ENCODE peak calls at places on chromosomes 13 and 19, in four cellular contexts. H is GM23338, N is suprapubic skin, K is breast epithelium. L is an unnamed sample.

GRCh38 chr19:10820173-10820572 is 15.8 kb downstream of the TMED1 start:
- DNase-seq in H (peak; percentile 43), N (no peak), K (no peak), L (no peak)

GRCh38 chr19:40398417-40399056 is 8.6 kb upstream of the HIPK4 start:
- DNase-seq in H (peak; percentile 97), N (no peak), K (peak; percentile 76), L (peak; percentile 46)

GRCh38 chr13:59979589-59979988 is 184.1 kb downstream of the DIAPH3 start:
- DNase-seq in H (no peak), N (no peak), K (no peak), L (no peak)

GRCh38 chr19:3161453-3161852 is 17.1 kb upstream of the S1PR4 start:
- DNase-seq in H (no peak), N (no peak), K (no peak), L (no peak)

GRCh38 chr13:63337921-63338320 is 1922.3 kb upstream of the PCDH20 start:
- DNase-seq in H (no peak), N (no peak), K (no peak), L (no peak)

GRCh38 chr13:20487927-20488326 is 37.7 kb downstream of the CRYL1 start:
- DNase-seq in H (no peak), N (no peak), K (no peak), L (no peak)

GRCh38 chr13:31282741-31283455 is 83.1 kb downstream of the B3GLCT start:
- DNase-seq in H (no peak), N (no peak), K (no peak), L (no peak)

GRCh38 chr19:47663911-47664771 is 49.1 kb upstream of the EHD2 start:
- DNase-seq in H (no peak), N (peak; percentile 91), K (peak; percentile 66), L (peak; percentile 69)

GRCh38 chr13:72255908-72256307 is 388.9 kb upstream of the DACH1 start:
- DNase-seq in H (peak; percentile 82), N (no peak), K (no peak), L (peak; percentile 42)

GRCh38 chr13:25064396-25064795 is 31.5 kb upstream of the PABPC3 start:
- DNase-seq in H (no peak), N (no peak), K (no peak), L (no peak)

GRCh38 chr13:106573279-106573831 is 5.4 kb upstream of the ARGLU1 start:
- DNase-seq in H (no peak), N (no peak), K (no peak), L (no peak)

GRCh38 chr19:49890349-49891311 is 6.1 kb downstream of the IL4I1 start:
- DNase-seq in H (peak; percentile 80), N (no peak), K (no peak), L (peak; percentile 67)

GRCh38 chr13:53015971-53016370 is 12.6 kb upstream of the OLFM4 start:
- DNase-seq in H (no peak), N (no peak), K (no peak), L (no peak)

GRCh38 chr13:104477256-104477655 is 1411.0 kb upstream of the SLC10A2 start:
- DNase-seq in H (no peak), N (no peak), K (no peak), L (no peak)

GRCh38 chr13:96130818-96131217 is 40.9 kb downstream of the HS6ST3 start:
- DNase-seq in H (peak; percentile 30), N (no peak), K (no peak), L (no peak)

GRCh38 chr13:33642374-33643065 is 175.4 kb upstream of the RFC3 start:
- DNase-seq in H (no peak), N (no peak), K (no peak), L (peak; percentile 43)

GRCh38 chr13:83229574-83230300 is 652.5 kb downstream of the SLITRK1 start:
- DNase-seq in H (no peak), N (no peak), K (no peak), L (no peak)

GRCh38 chr19:42052241-42052863 is 17.7 kb downstream of the GRIK5 start:
- DNase-seq in H (no peak), N (no peak), K (no peak), L (no peak)

GRCh38 chr19:51098366-51099069 is 9.7 kb downstream of the CTU1 start:
- DNase-seq in H (peak; percentile 88), N (no peak), K (no peak), L (peak; percentile 20)

GRCh38 chr19:8054169-8054568 is 1.6 kb downstream of the CCL25 start:
- DNase-seq in H (no peak), N (no peak), K (no peak), L (no peak)

GRCh38 chr19:48896191-48896720 is 2.3 kb downstream of the TULP2 start:
- DNase-seq in H (peak; percentile 93), N (peak; percentile 89), K (no peak), L (peak; percentile 43)

GRCh38 chr19:18291590-18292459 is 10.4 kb upstream of the JUND start:
- DNase-seq in H (peak; percentile 86), N (peak; percentile 92), K (peak; percentile 80), L (peak; percentile 90)

GRCh38 chr13:60745343-60745742 is 348.3 kb downstream of the TDRD3 start:
- DNase-seq in H (no peak), N (no peak), K (no peak), L (no peak)

GRCh38 chr13:32669030-32669646 is 82.9 kb downstream of the PDS5B start:
- DNase-seq in H (peak; percentile 84), N (no peak), K (no peak), L (no peak)

GRCh38 chr13:69633044-69633443 is 474.6 kb upstream of the ATXN8OS start:
- DNase-seq in H (no peak), N (no peak), K (no peak), L (no peak)

GRCh38 chr13:65292488-65292901 is 1937.6 kb downstream of the PCDH9 start:
- DNase-seq in H (peak; percentile 13), N (no peak), K (no peak), L (no peak)

GRCh38 chr13:110418944-110419343 is 111.9 kb downstream of the COL4A2 start:
- DNase-seq in H (no peak), N (no peak), K (no peak), L (no peak)

GRCh38 chr13:110416131-110416584 is 109.1 kb downstream of the COL4A2 start:
- DNase-seq in H (no peak), N (no peak), K (no peak), L (no peak)

GRCh38 chr13:110419391-110419791 is 112.3 kb downstream of the COL4A2 start:
- DNase-seq in H (no peak), N (no peak), K (no peak), L (no peak)

GRCh38 chr13:110415669-110416068 is 108.6 kb downstream of the COL4A2 start:
- DNase-seq in H (peak; percentile 58), N (no peak), K (no peak), L (no peak)

DNA sequence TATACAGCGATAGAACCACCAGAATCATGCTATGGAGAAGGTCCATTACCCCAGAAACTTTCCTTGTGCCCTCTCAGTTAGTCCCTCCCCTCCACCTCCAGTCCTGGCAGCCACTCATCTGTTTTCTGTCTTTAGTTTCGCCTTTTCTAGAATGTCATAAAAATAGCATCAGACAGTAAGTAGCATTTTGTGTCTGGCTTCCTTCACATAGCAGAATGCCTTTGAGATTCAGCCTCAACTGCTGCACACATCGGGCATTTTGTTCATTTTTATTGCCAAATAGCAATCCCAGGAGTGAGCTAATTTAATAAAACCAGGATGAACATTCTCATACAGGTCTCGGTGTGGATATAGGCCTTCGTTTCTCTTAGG is 110.4 kb downstream of the COL4A2 start:
- DNase-seq in H (no peak), N (no peak), K (no peak), L (no peak)
- TF ChIP-seq POLR2AphosphoS5 in H (no peak), N (no peak), K (no peak), L (peak; percentile 51)

GRCh38 chr19:27635401-27635800 is 1577.5 kb downstream of the UQCRFS1 start:
- DNase-seq in H (no peak), N (no peak), K (no peak), L (no peak)
- H3K27ac ChIP-seq in H (no peak overlapping the region), N (no peak overlapping the region), K (no peak overlapping the region), L (no peak overlapping the region)

DNA sequence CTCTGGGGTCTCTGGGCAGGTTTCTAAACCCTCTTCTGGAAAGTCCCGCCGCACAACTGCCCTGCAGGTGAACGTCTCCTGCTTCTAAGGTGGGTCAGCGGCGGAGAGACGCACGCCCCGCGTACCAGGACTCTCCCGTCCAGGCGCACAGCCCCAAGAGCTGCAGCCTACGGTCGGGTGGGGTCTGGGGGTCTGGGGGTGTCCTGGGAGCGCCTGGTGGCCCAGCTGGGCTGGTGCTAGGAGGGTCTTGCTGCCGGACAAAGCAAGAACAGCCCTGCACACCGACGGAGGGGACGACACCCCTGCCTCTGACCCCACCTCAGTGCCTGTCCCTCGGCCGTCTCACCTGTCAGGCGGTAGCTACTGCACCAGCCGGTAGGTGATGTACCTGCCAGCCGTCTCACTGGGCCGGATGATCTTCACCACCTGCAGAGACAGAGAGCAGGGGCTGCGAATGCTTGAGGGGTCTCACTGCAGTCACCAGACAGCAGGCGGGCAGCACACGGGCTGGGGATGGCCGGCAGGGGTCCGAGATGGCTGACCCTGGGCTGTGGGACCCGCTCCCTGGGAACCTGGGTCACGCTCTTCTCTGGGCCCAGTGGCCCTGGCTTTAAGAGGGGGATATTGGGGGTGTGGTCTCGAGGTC is 5.9 kb downstream of the POLR2E start:
- DNase-seq in H (no peak), N (no peak), K (no peak), L (no peak)
- TF ChIP-seq POLR2AphosphoS5 in H (no peak), N (no peak), K (no peak), L (no peak)

DNA sequence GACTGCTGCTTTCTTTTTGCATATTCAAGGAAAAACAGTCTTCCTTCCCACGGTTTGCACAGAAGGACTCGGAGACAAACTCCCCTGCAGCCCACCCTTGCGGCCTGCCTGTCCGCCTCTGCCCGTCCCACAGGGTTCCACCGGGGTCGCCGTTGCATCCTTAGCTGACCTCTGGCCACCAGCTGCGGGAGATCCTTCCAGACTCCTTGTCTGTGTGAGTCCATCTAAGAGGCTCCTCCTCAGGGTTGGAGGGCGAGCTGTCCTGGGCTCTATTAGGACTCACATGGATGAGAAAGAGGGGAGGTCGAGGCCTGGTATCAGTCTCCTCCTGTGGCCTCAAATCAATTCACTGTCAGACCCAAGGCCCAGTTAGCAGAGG is 39.2 kb downstream of the KLF2 start:
- DNase-seq in H (no peak), N (no peak), K (no peak), L (no peak)
- H3K27ac ChIP-seq in H (peak overlapping the region; percentile 3), N (no peak overlapping the region), K (no peak overlapping the region), L (peak overlapping the region; percentile 76)

DNA sequence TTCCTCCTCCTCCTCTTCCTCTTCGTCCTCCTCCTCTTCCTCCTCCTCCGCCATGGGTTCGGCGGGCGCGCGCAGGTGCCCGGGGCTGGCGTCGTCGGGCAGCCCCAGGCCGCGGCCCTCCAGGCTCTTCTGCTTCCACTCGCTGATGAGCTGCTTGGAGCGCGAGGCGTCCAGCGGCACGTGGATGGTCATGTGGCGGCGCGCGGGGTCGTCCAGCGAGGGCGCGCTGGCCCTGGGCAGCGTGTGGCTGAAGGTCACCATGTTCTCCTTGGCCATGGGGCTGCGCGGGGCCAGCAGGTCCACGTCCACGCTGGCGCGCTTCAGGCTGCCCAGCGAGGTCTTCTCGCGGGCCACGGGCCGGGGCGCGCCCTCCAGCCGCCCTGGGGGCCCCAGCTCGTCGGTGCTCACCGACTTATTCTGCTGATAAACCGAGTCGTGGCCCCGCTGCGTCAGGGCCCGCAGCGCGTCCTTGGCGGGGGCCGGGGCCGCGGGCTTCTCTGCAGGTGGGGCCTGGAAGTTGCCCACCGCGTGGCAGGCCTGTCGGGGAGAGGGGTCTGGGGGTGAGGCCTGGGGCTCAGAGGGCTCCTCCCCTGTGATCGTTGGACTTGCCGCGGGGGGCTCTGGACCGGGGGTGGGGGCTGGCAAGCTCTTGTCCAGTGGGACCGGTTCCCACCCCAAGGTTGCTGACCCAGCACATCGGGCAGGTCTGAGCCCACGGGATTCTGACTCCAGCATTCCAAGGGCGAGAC is 8.2 kb downstream of the PLPPR3 start:
- DNase-seq in H (peak; percentile 25), N (no peak), K (no peak), L (no peak)
- TF ChIP-seq POLR2AphosphoS5 in H (no peak), N (no peak), K (no peak), L (no peak)